ENCODE peak calls at places on chromosomes 13 and 19, in four cellular contexts. J, H, L and W are unnamed samples.

GRCh38 chr13:34361528-34361927 is 543.6 kb downstream of the RFC3 start:
- DNase-seq in J (no peak), L (no peak), H (no peak), W (no peak)

GRCh38 chr19:52270266-52270885 is 989 bp downstream of the ZNF766 start:
- DNase-seq in J (peak; percentile 23), H (no peak), L (no peak), W (no peak)

GRCh38 chr19:47253970-47254369 is 2.4 kb upstream of the CCDC9 start:
- DNase-seq in H (no peak), L (no peak), J (no peak), W (no peak)

GRCh38 chr13:71412231-71412630 is 454.8 kb downstream of the DACH1 start:
- DNase-seq in H (no peak), J (no peak), L (no peak), W (no peak)

GRCh38 chr19:49952475-49952829 is 8.5 kb downstream of the SIGLEC11 start:
- DNase-seq in H (no peak), L (no peak), J (no peak), W (no peak)

GRCh38 chr13:40672310-40673060 is 6.0 kb upstream of the FOXO1 start:
- DNase-seq in H (no peak), L (no peak), J (peak; percentile 70), W (peak; percentile 73)

GRCh38 chr19:10927691-10928562 is 512 bp downstream of the YIPF2 start:
- DNase-seq in L (no peak), H (no peak), J (peak; percentile 72), W (no peak)

GRCh38 chr13:85651440-85651839 is 147.8 kb downstream of the SLITRK6 start:
- DNase-seq in L (no peak), J (no peak), H (no peak), W (no peak)

GRCh38 chr13:36630181-36630806 is 43.5 kb upstream of the SERTM1 start:
- DNase-seq in L (no peak), J (no peak), H (no peak), W (no peak)

GRCh38 chr19:54551950-54552912 is 21.4 kb upstream of the LILRA2 start:
- DNase-seq in L (no peak), H (peak; percentile 40), J (no peak), W (no peak)

GRCh38 chr19:8161135-8161646 is 11.8 kb upstream of the FBN3 start:
- DNase-seq in L (no peak), H (peak; percentile 39), J (peak; percentile 68), W (peak; percentile 65)

GRCh38 chr19:41355802-41356201 is 2.1 kb upstream of the TGFB1 start:
- DNase-seq in J (no peak), H (no peak), L (no peak), W (no peak)

GRCh38 chr19:43806848-43807247 is 4.6 kb upstream of the LYPD5 start:
- DNase-seq in H (no peak), L (no peak), J (no peak), W (no peak)

GRCh38 chr19:33988601-33989000 is 183.7 kb upstream of the LSM14A start:
- DNase-seq in J (no peak), L (no peak), H (no peak), W (no peak)

GRCh38 chr13:21749410-21749809 is 78.5 kb downstream of the FGF9 start:
- DNase-seq in L (no peak), J (no peak), H (no peak), W (peak; percentile 32)

GRCh38 chr19:12985049-12985776 is 10.1 kb upstream of the NFIX start:
- DNase-seq in L (no peak), H (no peak), J (peak; percentile 80), W (peak; percentile 75)

GRCh38 chr19:709196-709964 is 645 bp downstream of the PALM start:
- DNase-seq in J (no peak), L (no peak), H (no peak), W (no peak)

GRCh38 chr13:37138169-37138568 is 32.7 kb upstream of the CSNK1A1L start:
- DNase-seq in J (no peak), H (no peak), L (peak; percentile 0), W (peak; percentile 19)

GRCh38 chr19:14418743-14419037 is 451 bp downstream of the DDX39A start:
- DNase-seq in L (no peak), J (no peak), H (no peak), W (no peak)

GRCh38 chr13:48302920-48303330 is 626 bp upstream of the RB1 start:
- DNase-seq in H (no peak), J (no peak), L (no peak), W (no peak)

GRCh38 chr13:97116754-97117153 is 105.4 kb upstream of the MBNL2 start:
- DNase-seq in H (no peak), J (no peak), L (no peak), W (no peak)

GRCh38 chr13:100491164-100491847 is 97.3 kb downstream of the GGACT start:
- DNase-seq in H (no peak), L (no peak), J (no peak), W (no peak)

GRCh38 chr13:101475536-101475935 is 23.1 kb downstream of the ITGBL1 start:
- DNase-seq in H (no peak), J (no peak), L (no peak), W (no peak)

GRCh38 chr13:22214184-22214583 is 543.3 kb downstream of the FGF9 start:
- DNase-seq in L (no peak), H (no peak), J (no peak), W (no peak)

GRCh38 chr13:21717817-21718216 is 46.9 kb downstream of the FGF9 start:
- DNase-seq in L (peak; percentile 31), H (no peak), J (no peak), W (no peak)

GRCh38 chr19:55618426-55618825 is 5.9 kb downstream of the ZNF784 start:
- DNase-seq in L (no peak), H (no peak), J (no peak), W (no peak)

GRCh38 chr19:44943801-44944249 is 1.8 kb downstream of the APOC4 start:
- DNase-seq in H (no peak), L (no peak), J (peak; percentile 74), W (no peak)

GRCh38 chr13:98517576-98518310 is 59.2 kb downstream of the STK24 start:
- DNase-seq in H (peak; percentile 66), J (no peak), L (no peak), W (no peak)

GRCh38 chr19:2584002-2584401 is 108.1 kb downstream of the GADD45B start:
- DNase-seq in H (no peak), L (no peak), J (no peak), W (no peak)

GRCh38 chr13:62483774-62484173 is 1068.1 kb upstream of the PCDH20 start:
- DNase-seq in H (no peak), L (no peak), J (no peak), W (no peak)

GRCh38 chr13:20353973-20354372 is 121.9 kb upstream of the GJB6 start:
- DNase-seq in J (no peak), L (no peak), H (no peak), W (no peak)

GRCh38 chr13:73167046-73167820 is 108.4 kb downstream of the KLF5 start:
- DNase-seq in H (no peak), J (no peak), L (no peak), W (no peak)

GRCh38 chr13:39274926-39275325 is 236.7 kb downstream of the NHLRC3 start:
- DNase-seq in H (no peak), J (no peak), L (no peak), W (no peak)

GRCh38 chr19:2668188-2668763 is 34.2 kb downstream of the GNG7 start:
- DNase-seq in H (no peak), J (no peak), L (no peak), W (no peak)

GRCh38 chr19:54883228-54883627 is 9.2 kb downstream of the FCAR start:
- DNase-seq in H (no peak), L (no peak), J (no peak), W (no peak)

GRCh38 chr13:33639640-33640080 is 178.3 kb upstream of the RFC3 start:
- DNase-seq in H (peak; percentile 40), L (no peak), J (no peak), W (peak; percentile 43)

GRCh38 chr13:44052843-44053607 is 173.3 kb downstream of the LACC1 start:
- DNase-seq in L (no peak), H (no peak), J (no peak), W (no peak)

GRCh38 chr13:90891329-90891728 is 456.2 kb upstream of the MIR17HG start:
- DNase-seq in H (no peak), L (no peak), J (no peak), W (no peak)

DNA sequence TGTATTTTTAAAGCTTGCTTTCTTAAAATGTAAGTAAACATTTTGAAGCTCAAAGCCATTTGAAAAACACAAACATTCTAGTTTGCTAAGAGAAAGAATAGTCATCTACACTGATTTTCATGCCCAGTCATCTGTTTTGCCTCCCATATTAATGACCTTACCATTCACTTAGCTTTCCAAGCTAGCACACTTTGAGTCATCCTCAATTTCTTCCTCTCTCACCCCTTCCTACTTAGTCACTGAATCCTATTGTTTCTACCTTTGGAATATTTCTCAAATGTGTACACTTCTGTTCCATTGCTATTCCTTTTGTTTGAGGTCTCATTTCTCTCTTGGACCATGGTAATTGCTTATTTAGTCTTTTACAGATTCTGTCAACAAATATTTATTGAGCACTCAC is 7.3 kb upstream of the HS6ST3 start:
- DNase-seq in J (no peak), H (no peak), L (no peak), W (no peak)
- TF ChIP-seq BRCA1 in J (no peak), H (no peak), L (no peak), W (no peak)

GRCh38 chr19:4059493-4059880 is 7.2 kb downstream of the ZBTB7A start:
- DNase-seq in L (no peak), J (no peak), H (no peak), W (no peak)

GRCh38 chr19:4060621-4061177 is 6.0 kb downstream of the ZBTB7A start:
- DNase-seq in L (no peak), J (no peak), H (no peak), W (no peak)

GRCh38 chr19:4057913-4058695 is 8.6 kb downstream of the ZBTB7A start:
- DNase-seq in H (no peak), J (peak; percentile 84), L (no peak), W (peak; percentile 90)

GRCh38 chr19:4059931-4060620 is 6.6 kb downstream of the ZBTB7A start:
- DNase-seq in H (peak; percentile 28), L (no peak), J (peak; percentile 59), W (no peak)

DNA sequence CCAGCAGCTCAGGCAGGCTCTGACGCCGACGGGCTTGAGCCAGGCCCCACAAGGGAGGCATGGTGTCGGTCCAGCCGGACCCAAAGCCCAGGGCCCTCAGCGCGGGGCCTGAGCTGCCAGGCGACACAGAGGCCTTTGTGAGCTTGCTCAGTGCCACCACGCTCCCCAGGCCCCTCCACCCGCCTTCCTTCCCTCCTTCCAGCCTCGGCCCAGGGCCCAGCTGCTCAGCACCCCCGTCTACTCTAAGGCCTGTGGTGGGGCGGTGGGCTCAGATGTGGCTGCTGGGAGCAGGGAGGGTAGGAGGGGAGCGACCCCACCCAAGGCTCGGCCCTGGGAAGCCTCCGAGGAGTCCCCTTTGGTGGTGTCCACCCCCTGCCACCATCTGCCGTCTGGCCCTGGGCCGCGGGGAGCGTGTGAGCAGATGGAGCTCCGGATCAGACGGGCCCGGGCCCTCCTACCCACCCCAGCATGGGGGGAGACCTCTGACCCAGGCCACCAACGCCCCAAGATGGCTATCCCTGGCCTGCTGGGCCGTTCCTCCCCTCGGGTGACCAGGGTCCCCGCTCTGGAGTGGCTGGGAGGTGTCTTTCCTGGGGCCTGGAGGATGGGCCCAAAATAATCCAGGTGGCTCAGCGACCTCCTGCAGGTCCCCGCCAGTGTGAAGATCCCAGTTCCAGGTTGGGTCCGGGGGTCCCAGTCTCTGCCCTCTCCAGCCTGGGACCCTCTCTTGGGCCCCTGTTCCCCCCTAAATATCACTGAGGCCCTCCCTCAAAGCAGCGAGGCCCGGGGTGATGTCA is 7.8 kb downstream of the ZBTB7A start:
- DNase-seq in J (peak; percentile 55), L (no peak), H (no peak), W (no peak)
- TF ChIP-seq BRCA1 in J (no peak), L (no peak), H (no peak), W (no peak)

GRCh38 chr13:50384724-50385123 is 369.5 kb downstream of the KCNRG start:
- DNase-seq in H (no peak), J (no peak), L (no peak), W (no peak)
- TF ChIP-seq BRCA1 in H (no peak), J (no peak), L (no peak), W (no peak)

GRCh38 chr13:95948646-95949045 is 104.6 kb downstream of the UGGT2 start:
- DNase-seq in H (no peak), L (no peak), J (no peak), W (no peak)
- TF ChIP-seq BRCA1 in H (no peak), L (no peak), J (no peak), W (no peak)